ENCODE peak calls at places on chromosome 12, in four cellular contexts. One of them, this sample, is unnamed.

GRCh38 chr12:19036673-19037357 is 92.7 kb upstream of the PLEKHA5 start:
- DNase-seq in stimulated activated CD4-positive, alpha-beta T cell treated with anti-CD3 and anti-CD28 coated beads, Interleukin-2, amount 100 ng/mL, for 24 hours: no peak
- DNase-seq in caudate nucleus: no peak
- DNase-seq in NCI-H146: no peak
- DNase-seq in this sample: no peak

GRCh38 chr12:563250-563781 is 99.9 kb downstream of the NINJ2 start:
- DNase-seq in stimulated activated CD4-positive, alpha-beta T cell treated with anti-CD3 and anti-CD28 coated beads, Interleukin-2, amount 100 ng/mL, for 24 hours: peak; percentile 37
- DNase-seq in caudate nucleus: no peak
- DNase-seq in NCI-H146: no peak
- DNase-seq in this sample: peak; percentile 45

GRCh38 chr12:124863409-124864325 is at the start of gene SCARB1:
- DNase-seq in stimulated activated CD4-positive, alpha-beta T cell treated with anti-CD3 and anti-CD28 coated beads, Interleukin-2, amount 100 ng/mL, for 24 hours: peak; percentile 79
- DNase-seq in caudate nucleus: peak; percentile 68
- DNase-seq in NCI-H146: peak; percentile 85
- DNase-seq in this sample: peak; percentile 81

GRCh38 chr12:52203126-52203921 is 11.5 kb upstream of the KRT80 start:
- DNase-seq in stimulated activated CD4-positive, alpha-beta T cell treated with anti-CD3 and anti-CD28 coated beads, Interleukin-2, amount 100 ng/mL, for 24 hours: no peak
- DNase-seq in caudate nucleus: no peak
- DNase-seq in NCI-H146: peak; percentile 95
- DNase-seq in this sample: peak; percentile 21

GRCh38 chr12:78330131-78330530 is 499.4 kb downstream of the NAV3 start:
- DNase-seq in stimulated activated CD4-positive, alpha-beta T cell treated with anti-CD3 and anti-CD28 coated beads, Interleukin-2, amount 100 ng/mL, for 24 hours: no peak
- DNase-seq in caudate nucleus: no peak
- DNase-seq in NCI-H146: no peak
- DNase-seq in this sample: no peak

GRCh38 chr12:106519587-106519986 is 63.2 kb upstream of the RFX4 start:
- DNase-seq in stimulated activated CD4-positive, alpha-beta T cell treated with anti-CD3 and anti-CD28 coated beads, Interleukin-2, amount 100 ng/mL, for 24 hours: no peak
- DNase-seq in caudate nucleus: no peak
- DNase-seq in NCI-H146: no peak
- DNase-seq in this sample: no peak

GRCh38 chr12:91274886-91275285 is 92.3 kb upstream of the DCN start:
- DNase-seq in stimulated activated CD4-positive, alpha-beta T cell treated with anti-CD3 and anti-CD28 coated beads, Interleukin-2, amount 100 ng/mL, for 24 hours: no peak
- DNase-seq in caudate nucleus: no peak
- DNase-seq in NCI-H146: no peak
- DNase-seq in this sample: no peak

GRCh38 chr12:52787324-52787996 is 8.5 kb downstream of the KRT3 start:
- DNase-seq in stimulated activated CD4-positive, alpha-beta T cell treated with anti-CD3 and anti-CD28 coated beads, Interleukin-2, amount 100 ng/mL, for 24 hours: no peak
- DNase-seq in caudate nucleus: no peak
- DNase-seq in NCI-H146: no peak
- DNase-seq in this sample: no peak

GRCh38 chr12:1529862-1530591 is 64.4 kb downstream of the FBXL14 start:
- DNase-seq in stimulated activated CD4-positive, alpha-beta T cell treated with anti-CD3 and anti-CD28 coated beads, Interleukin-2, amount 100 ng/mL, for 24 hours: no peak
- DNase-seq in caudate nucleus: no peak
- DNase-seq in NCI-H146: peak; percentile 36
- DNase-seq in this sample: no peak

GRCh38 chr12:95117178-95117599 is 43.8 kb upstream of the NR2C1 start:
- DNase-seq in stimulated activated CD4-positive, alpha-beta T cell treated with anti-CD3 and anti-CD28 coated beads, Interleukin-2, amount 100 ng/mL, for 24 hours: peak; percentile 69
- DNase-seq in caudate nucleus: peak; percentile 20
- DNase-seq in NCI-H146: peak; percentile 70
- DNase-seq in this sample: peak; percentile 56

GRCh38 chr12:77232045-77232444 is 166.7 kb upstream of the E2F7 start:
- DNase-seq in stimulated activated CD4-positive, alpha-beta T cell treated with anti-CD3 and anti-CD28 coated beads, Interleukin-2, amount 100 ng/mL, for 24 hours: no peak
- DNase-seq in caudate nucleus: no peak
- DNase-seq in NCI-H146: no peak
- DNase-seq in this sample: no peak

GRCh38 chr12:99529966-99530365 is 117.6 kb upstream of the GARIN6 start:
- DNase-seq in stimulated activated CD4-positive, alpha-beta T cell treated with anti-CD3 and anti-CD28 coated beads, Interleukin-2, amount 100 ng/mL, for 24 hours: no peak
- DNase-seq in caudate nucleus: no peak
- DNase-seq in NCI-H146: no peak
- DNase-seq in this sample: no peak

GRCh38 chr12:132218915-132219314 is 74.7 kb downstream of the NOC4L start:
- DNase-seq in stimulated activated CD4-positive, alpha-beta T cell treated with anti-CD3 and anti-CD28 coated beads, Interleukin-2, amount 100 ng/mL, for 24 hours: peak; percentile 59
- DNase-seq in caudate nucleus: no peak
- DNase-seq in NCI-H146: peak; percentile 61
- DNase-seq in this sample: peak; percentile 29

GRCh38 chr12:117662620-117663395 is 301.4 kb upstream of the NOS1 start:
- DNase-seq in stimulated activated CD4-positive, alpha-beta T cell treated with anti-CD3 and anti-CD28 coated beads, Interleukin-2, amount 100 ng/mL, for 24 hours: no peak
- DNase-seq in caudate nucleus: no peak
- DNase-seq in NCI-H146: no peak
- DNase-seq in this sample: no peak

GRCh38 chr12:106760184-106760531 is 14.3 kb upstream of the RIC8B start:
- DNase-seq in stimulated activated CD4-positive, alpha-beta T cell treated with anti-CD3 and anti-CD28 coated beads, Interleukin-2, amount 100 ng/mL, for 24 hours: no peak
- DNase-seq in caudate nucleus: no peak
- DNase-seq in NCI-H146: no peak
- DNase-seq in this sample: no peak

GRCh38 chr12:124709722-124710656 is 142.6 kb upstream of the NCOR2 start:
- DNase-seq in stimulated activated CD4-positive, alpha-beta T cell treated with anti-CD3 and anti-CD28 coated beads, Interleukin-2, amount 100 ng/mL, for 24 hours: no peak
- DNase-seq in caudate nucleus: no peak
- DNase-seq in NCI-H146: peak; percentile 25
- DNase-seq in this sample: no peak

GRCh38 chr12:25130741-25131188 is 64.2 kb downstream of the DNAI7 start:
- DNase-seq in stimulated activated CD4-positive, alpha-beta T cell treated with anti-CD3 and anti-CD28 coated beads, Interleukin-2, amount 100 ng/mL, for 24 hours: no peak
- DNase-seq in caudate nucleus: no peak
- DNase-seq in NCI-H146: peak; percentile 28
- DNase-seq in this sample: no peak

GRCh38 chr12:75097003-75097402 is 112.6 kb downstream of the KCNC2 start:
- DNase-seq in stimulated activated CD4-positive, alpha-beta T cell treated with anti-CD3 and anti-CD28 coated beads, Interleukin-2, amount 100 ng/mL, for 24 hours: no peak
- DNase-seq in caudate nucleus: no peak
- DNase-seq in NCI-H146: no peak
- DNase-seq in this sample: no peak

GRCh38 chr12:110065540-110065939 is 17.2 kb upstream of the C12orf76 start:
- DNase-seq in stimulated activated CD4-positive, alpha-beta T cell treated with anti-CD3 and anti-CD28 coated beads, Interleukin-2, amount 100 ng/mL, for 24 hours: no peak
- DNase-seq in caudate nucleus: no peak
- DNase-seq in NCI-H146: no peak
- DNase-seq in this sample: no peak

GRCh38 chr12:98291828-98292227 is 223.6 kb upstream of the TMPO start:
- DNase-seq in stimulated activated CD4-positive, alpha-beta T cell treated with anti-CD3 and anti-CD28 coated beads, Interleukin-2, amount 100 ng/mL, for 24 hours: no peak
- DNase-seq in caudate nucleus: no peak
- DNase-seq in NCI-H146: peak; percentile 85
- DNase-seq in this sample: no peak

GRCh38 chr12:116882742-116883141 is 1.5 kb upstream of the HRK start:
- DNase-seq in stimulated activated CD4-positive, alpha-beta T cell treated with anti-CD3 and anti-CD28 coated beads, Interleukin-2, amount 100 ng/mL, for 24 hours: no peak
- DNase-seq in caudate nucleus: no peak
- DNase-seq in NCI-H146: peak; percentile 34
- DNase-seq in this sample: no peak

GRCh38 chr12:51884676-51885229 is 3.1 kb upstream of the ANKRD33 start:
- DNase-seq in stimulated activated CD4-positive, alpha-beta T cell treated with anti-CD3 and anti-CD28 coated beads, Interleukin-2, amount 100 ng/mL, for 24 hours: no peak
- DNase-seq in caudate nucleus: no peak
- DNase-seq in NCI-H146: no peak
- DNase-seq in this sample: no peak

This sample was measured in activated naive CD8-positive, alpha-beta T cell treated with anti-CD3 and anti-CD28 coated beads, Interleukin-2, amount 50 U/mL, for 24 hours.